ENCODE peak calls at places on chromosomes 2 and 18, in four cellular contexts. L is A549, F is transverse colon, U is sigmoid colon. R is an unnamed sample.

GRCh38 chr2:174762464-174762863 is 1.8 kb downstream of the CHRNA1 start:
- DNase-seq in F (no peak), U (no peak), L (no peak), R (no peak)

GRCh38 chr18:61965306-61965705 is 72.5 kb upstream of the RNF152 start:
- DNase-seq in F (no peak), U (no peak), L (no peak), R (no peak)

GRCh38 chr2:125667630-125668029 is 988.3 kb upstream of the GYPC start:
- DNase-seq in F (no peak), U (no peak), L (no peak), R (no peak)

GRCh38 chr2:172404824-172405223 is 22.6 kb upstream of the ITGA6 start:
- DNase-seq in F (no peak), L (no peak), U (no peak), R (no peak)

GRCh38 chr2:75602724-75603342 is 42.1 kb upstream of the EVA1A start:
- DNase-seq in F (no peak), U (no peak), L (no peak), R (peak; percentile 88)

GRCh38 chr18:55152801-55153200 is 193.5 kb upstream of the CCDC68 start:
- DNase-seq in F (no peak), U (no peak), L (no peak), R (no peak)

GRCh38 chr2:118697771-118698170 is 149.7 kb downstream of the EN1 start:
- DNase-seq in L (no peak), F (no peak), U (no peak), R (no peak)

GRCh38 chr2:48589170-48589767 is 28.4 kb upstream of the GTF2A1L start:
- DNase-seq in U (no peak), F (peak; percentile 9), L (peak; percentile 44), R (no peak)

GRCh38 chr2:71226391-71226964 is 425 bp downstream of the PAIP2B start:
- DNase-seq in L (no peak), F (peak; percentile 70), U (peak; percentile 77), R (peak; percentile 35)

GRCh38 chr2:86143307-86143706 is 37.3 kb downstream of the PTCD3 start:
- DNase-seq in F (no peak), U (no peak), L (no peak), R (no peak)

GRCh38 chr18:3177902-3178687 is 41.7 kb downstream of the MYOM1 start:
- DNase-seq in U (peak; percentile 80), F (peak; percentile 63), L (no peak), R (peak; percentile 80)

GRCh38 chr2:160584972-160585494 is 91.4 kb upstream of the RBMS1 start:
- DNase-seq in F (no peak), U (no peak), L (no peak), R (no peak)

GRCh38 chr2:226273440-226273839 is 526.2 kb downstream of the IRS1 start:
- DNase-seq in U (no peak), L (no peak), F (no peak), R (no peak)

GRCh38 chr2:240810199-240810598 is 9.8 kb downstream of the KIF1A start:
- DNase-seq in L (no peak), U (no peak), F (no peak), R (no peak)

GRCh38 chr2:222447144-222447543 is 22.8 kb downstream of the SGPP2 start:
- DNase-seq in L (no peak), F (no peak), U (no peak), R (no peak)

GRCh38 chr2:181022652-181023051 is 42.2 kb downstream of the UBE2E3 start:
- DNase-seq in U (no peak), F (no peak), L (no peak), R (no peak)

GRCh38 chr2:239523944-239524310 is 123.1 kb upstream of the HDAC4 start:
- DNase-seq in L (no peak), F (no peak), U (no peak), R (no peak)

GRCh38 chr2:46446871-46447568 is 32.3 kb upstream of the TMEM247 start:
- DNase-seq in L (no peak), U (no peak), F (no peak), R (no peak)

GRCh38 chr2:217398860-217399259 is 539.0 kb upstream of the TNP1 start:
- DNase-seq in L (no peak), U (no peak), F (no peak), R (peak; percentile 41)

GRCh38 chr2:45554073-45554742 is 56.9 kb downstream of the SRBD1 start:
- DNase-seq in U (no peak), L (no peak), F (no peak), R (no peak)

GRCh38 chr2:27013738-27014137 is 19.0 kb upstream of the TMEM214 start:
- DNase-seq in U (no peak), L (no peak), F (no peak), R (no peak)

GRCh38 chr2:224869601-224870000 is 153.4 kb upstream of the CCDC195 start:
- DNase-seq in U (no peak), F (no peak), L (no peak), R (no peak)

GRCh38 chr2:199830531-199830930 is 20.5 kb downstream of the FTCDNL1 start:
- DNase-seq in U (no peak), F (no peak), L (no peak), R (no peak)

GRCh38 chr18:78902795-78903435 is 76.7 kb upstream of the SALL3 start:
- DNase-seq in L (no peak), F (no peak), U (no peak), R (no peak)
- H3K9me3 ChIP-seq in L (no peaks in the 10 kb centered on the region), F (no peaks in the 10 kb centered on the region), U (no peaks in the 10 kb centered on the region), R (no peaks in the 10 kb centered on the region)

GRCh38 chr18:8694891-8695290 is 10.5 kb upstream of the MTCL1 start:
- DNase-seq in F (no peak), L (no peak), U (no peak), R (no peak)

GRCh38 chr18:8696749-8697211 is 8.6 kb upstream of the MTCL1 start:
- DNase-seq in L (peak; percentile 60), F (peak; percentile 79), U (peak; percentile 88), R (peak; percentile 76)

GRCh38 chr18:8699126-8699525 is 6.2 kb upstream of the MTCL1 start:
- DNase-seq in U (no peak), L (no peak), F (no peak), R (no peak)

GRCh38 chr18:8699948-8700347 is 5.4 kb upstream of the MTCL1 start:
- DNase-seq in U (no peak), L (no peak), F (no peak), R (no peak)

DNA sequence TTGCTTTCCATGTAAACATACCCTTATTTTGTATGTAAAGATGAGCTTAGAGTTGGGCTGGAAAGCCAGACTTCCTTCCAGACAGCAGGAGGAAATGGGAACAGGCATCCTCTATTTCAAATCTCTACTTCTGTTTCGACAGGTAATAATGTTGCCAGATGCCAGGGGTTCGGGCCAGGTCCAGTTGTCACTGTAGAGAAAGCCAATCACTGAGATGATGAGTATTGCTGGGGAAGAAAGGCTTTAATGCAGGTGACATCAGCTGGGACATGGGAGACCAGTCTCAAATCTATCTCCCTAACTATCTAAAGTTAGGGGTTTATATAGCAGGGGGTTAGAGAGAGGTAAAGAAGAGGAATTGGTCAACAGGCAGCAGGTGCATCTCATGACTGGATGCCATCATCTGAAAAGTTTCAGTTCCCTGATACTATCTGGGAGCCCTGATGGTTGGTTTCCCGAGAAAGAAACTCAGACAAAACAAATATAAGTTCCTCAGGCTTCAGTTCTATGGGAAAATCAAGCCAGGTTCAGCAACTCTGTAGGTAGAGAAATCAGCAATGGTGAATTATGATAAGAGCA is 9.3 kb upstream of the MTCL1 start:
- DNase-seq in U (no peak), F (no peak), L (no peak), R (no peak)
- H3K27ac ChIP-seq in U (no peak overlapping the region), F (no peak overlapping the region), L (peak overlapping the region; percentile 49), R (no peak overlapping the region)

GRCh38 chr2:17935242-17935885 is 56.9 kb downstream of the KCNS3 start:
- DNase-seq in L (no peak), U (no peak), F (no peak), R (no peak)

GRCh38 chr2:17943444-17943843 is 65.0 kb downstream of the KCNS3 start:
- DNase-seq in L (no peak), F (no peak), U (no peak), R (no peak)

GRCh38 chr2:17936599-17936998 is 58.1 kb downstream of the KCNS3 start:
- DNase-seq in U (no peak), F (no peak), L (no peak), R (no peak)

GRCh38 chr2:17934721-17935120 is 56.3 kb downstream of the KCNS3 start:
- DNase-seq in F (no peak), L (no peak), U (no peak), R (no peak)

DNA sequence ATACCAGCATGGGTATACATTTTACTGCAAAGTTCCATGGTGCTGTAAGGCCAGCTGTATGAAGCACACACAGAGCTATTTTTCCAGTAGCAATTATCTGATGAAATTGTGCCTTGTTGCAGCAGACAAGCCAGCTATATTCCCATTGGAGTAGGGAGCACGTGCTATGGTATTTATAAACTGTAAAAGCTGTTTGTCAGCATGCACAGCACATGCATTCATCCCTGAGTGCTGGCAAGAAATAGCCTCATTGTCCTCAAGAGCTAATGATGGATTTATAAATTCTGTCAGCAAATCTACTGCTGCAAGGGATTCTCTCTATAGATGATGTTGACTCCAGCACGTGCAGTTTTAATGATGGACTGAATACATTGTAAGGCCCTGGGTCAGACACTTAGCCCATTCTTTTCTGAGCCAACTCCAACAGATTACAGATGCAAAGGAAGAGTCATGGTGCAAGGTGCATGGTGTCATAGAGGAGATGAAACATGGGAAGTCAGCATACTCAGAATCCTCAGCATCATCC is 61.7 kb downstream of the KCNS3 start:
- DNase-seq in F (no peak), U (no peak), L (no peak), R (no peak)
- TF ChIP-seq EP300 in F (no peak), U (no peak), L (no peak), R (no peak)

GRCh38 chr18:73038336-73038735 is 170.5 kb upstream of the NETO1 start:
- DNase-seq in U (no peak), L (no peak), F (no peak), R (no peak)
- H3K9me3 ChIP-seq in U (no peaks in the 10 kb centered on the region), L (no peaks in the 10 kb centered on the region), F (no peaks in the 10 kb centered on the region), R (no peaks in the 10 kb centered on the region)

DNA sequence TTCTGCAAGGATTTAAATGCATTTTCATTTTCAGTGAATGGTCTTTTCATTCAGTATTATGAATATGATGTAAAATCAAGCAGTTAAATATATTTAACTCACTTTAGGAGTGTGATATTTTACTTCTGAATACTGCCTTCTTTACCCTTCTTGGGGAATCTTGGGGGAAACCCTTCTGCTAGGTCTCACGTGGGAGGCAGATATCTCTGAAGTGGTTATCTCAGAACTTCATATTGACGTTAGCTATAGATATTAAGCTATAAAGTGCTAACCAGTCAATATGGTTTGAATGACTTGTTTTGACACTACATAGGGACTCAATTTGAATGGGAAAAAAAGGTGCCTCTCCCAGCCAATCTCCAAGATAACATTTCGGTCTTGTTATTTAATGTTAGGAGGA is 9.8 kb downstream of the REL start:
- DNase-seq in U (no peak), F (no peak), L (no peak), R (no peak)
- H3K27ac ChIP-seq in U (no peak overlapping the region), F (no peak overlapping the region), L (no peak overlapping the region), R (no peak overlapping the region)

GRCh38 chr18:36594621-36595020 is 234.2 kb downstream of the TPGS2 start:
- DNase-seq in U (no peak), L (no peak), F (no peak), R (no peak)

GRCh38 chr18:36595046-36595817 is 233.6 kb downstream of the TPGS2 start:
- DNase-seq in F (peak; percentile 44), L (no peak), U (no peak), R (no peak)

GRCh38 chr18:36593001-36593400 is 235.8 kb downstream of the TPGS2 start:
- DNase-seq in F (no peak), U (no peak), L (no peak), R (no peak)

GRCh38 chr18:36593641-36594040 is 235.2 kb downstream of the TPGS2 start:
- DNase-seq in F (no peak), U (no peak), L (no peak), R (no peak)

GRCh38 chr18:36595818-36596215 is 233.0 kb downstream of the TPGS2 start:
- DNase-seq in F (no peak), L (no peak), U (no peak), R (no peak)
- TF ChIP-seq EP300 in F (no peak), L (no peak), U (no peak), R (no peak)

GRCh38 chr18:9730786-9731185 is 22.7 kb downstream of the RAB31 start:
- DNase-seq in L (no peak), U (no peak), F (no peak), R (no peak)
- H3K9me3 ChIP-seq in L (no peaks in the 10 kb centered on the region), U (no peaks in the 10 kb centered on the region), F (no peaks in the 10 kb centered on the region), R (no peaks in the 10 kb centered on the region)

R was measured in upper lobe of left lung.